ENCODE peak calls at places on chromosomes 4 and X, in nine cellular contexts. P is uterus, K is mammary epithelial cell, Q is Peyer's patch, S is RWPE2, T is A673, Y is left ventricle myocardium inferior, X is H1, N is Panc1. O is an unnamed sample.

GRCh38 chr4:110808371-110808878 is 185.5 kb upstream of the PITX2 start:
- DNase-seq in P (no peak), Y (no peak), Q (no peak), X (no peak), T (peak), K (peak), N (no peak), S (no peak), O (no peak)

GRCh38 chr4:96912731-96913130 is 1072.8 kb downstream of the PDHA2 start:
- DNase-seq in S (no peak), T (peak), Y (no peak), K (no peak), X (no peak), P (no peak), N (no peak), Q (no peak), O (no peak)

GRCh38 chr4:156961241-156962068 is 10.1 kb downstream of the PDGFC start:
- DNase-seq in Q (no peak), X (no peak), T (no peak), S (no peak), K (no peak), P (no peak), Y (no peak), N (no peak), O (no peak)

GRCh38 chrX:147550217-147550616 is 361.5 kb upstream of the FMR1 start:
- DNase-seq in N (no peak), Q (no peak), K (no peak), S (no peak), Y (no peak), T (peak), P (no peak), X (no peak), O (no peak)

GRCh38 chr4:110287130-110287529 is 88.7 kb upstream of the ELOVL6 start:
- DNase-seq in P (no peak), Q (no peak), N (no peak), K (peak), T (peak), X (no peak), S (no peak), Y (no peak), O (no peak)

GRCh38 chr4:26175016-26175786 is 145.6 kb upstream of the RBPJ start:
- DNase-seq in N (no peak), Q (no peak), P (no peak), K (no peak), T (no peak), X (no peak), S (no peak), Y (no peak), O (no peak)

GRCh38 chr4:4860803-4861591 is 1.5 kb downstream of the MSX1 start:
- DNase-seq in K (no peak), Y (peak), Q (no peak), X (no peak), T (no peak), P (peak), N (no peak), S (peak), O (no peak)

GRCh38 chr4:95360256-95360903 is 188.4 kb downstream of the UNC5C start:
- DNase-seq in P (no peak), Q (no peak), N (no peak), T (no peak), X (no peak), S (no peak), Y (no peak), K (no peak), O (no peak)

GRCh38 chr4:113394730-113395530 is 345.5 kb downstream of the ANK2 start:
- DNase-seq in S (no peak), X (peak), P (peak), Q (peak), Y (no peak), T (peak), K (peak), N (peak), O (no peak)

GRCh38 chr4:151641167-151641566 is 119.6 kb downstream of the GATB start:
- DNase-seq in Q (no peak), T (no peak), K (peak), Y (no peak), N (no peak), S (no peak), X (no peak), P (no peak), O (no peak)

GRCh38 chrX:153521034-153521433 is 3.6 kb downstream of the ATP2B3 start:
- DNase-seq in N (no peak), Q (no peak), P (no peak), Y (no peak), T (peak), X (no peak), S (no peak), K (peak), O (peak)

GRCh38 chr4:63919636-63920365 is 489.4 kb downstream of the TECRL start:
- DNase-seq in N (no peak), T (no peak), P (no peak), K (no peak), Q (no peak), Y (no peak), S (no peak), X (no peak), O (no peak)

GRCh38 chr4:8690811-8691775 is 98.5 kb downstream of the CPZ start:
- DNase-seq in S (no peak), Q (no peak), K (no peak), T (no peak), P (peak), X (no peak), Y (no peak), N (no peak), O (no peak)

GRCh38 chr4:40321671-40322131 is 13.4 kb upstream of the CHRNA9 start:
- DNase-seq in Y (no peak), X (no peak), N (no peak), S (no peak), K (peak), T (no peak), P (no peak), Q (no peak), O (no peak)

GRCh38 chrX:29662759-29663503 is 552.4 kb upstream of the MAGEB2 start:
- DNase-seq in S (peak), K (peak), T (no peak), P (no peak), N (peak), X (no peak), Y (no peak), Q (no peak), O (no peak)

GRCh38 chrX:71215335-71215912 is 7.6 kb upstream of the GJB1 start:
- DNase-seq in Y (no peak), X (no peak), T (no peak), N (no peak), Q (no peak), P (no peak), S (no peak), K (no peak), O (no peak)

GRCh38 chrX:536616-537015 is 94.0 kb upstream of the SHOX start:
- DNase-seq in X (no peak), Q (no peak), P (no peak), K (no peak), N (no peak), Y (no peak), S (peak), T (no peak), O (no peak)

GRCh38 chr4:55303818-55304217 is 42.2 kb upstream of the SRD5A3 start:
- DNase-seq in S (no peak), K (peak), P (no peak), T (no peak), Y (no peak), Q (no peak), X (no peak), N (no peak), O (no peak)
- H3K27ac ChIP-seq in S (peak), K (peak), P (no peak), T (no peak), Y (peak), Q (no peak), X (no peak), N (no peak), O (no peak)

DNA sequence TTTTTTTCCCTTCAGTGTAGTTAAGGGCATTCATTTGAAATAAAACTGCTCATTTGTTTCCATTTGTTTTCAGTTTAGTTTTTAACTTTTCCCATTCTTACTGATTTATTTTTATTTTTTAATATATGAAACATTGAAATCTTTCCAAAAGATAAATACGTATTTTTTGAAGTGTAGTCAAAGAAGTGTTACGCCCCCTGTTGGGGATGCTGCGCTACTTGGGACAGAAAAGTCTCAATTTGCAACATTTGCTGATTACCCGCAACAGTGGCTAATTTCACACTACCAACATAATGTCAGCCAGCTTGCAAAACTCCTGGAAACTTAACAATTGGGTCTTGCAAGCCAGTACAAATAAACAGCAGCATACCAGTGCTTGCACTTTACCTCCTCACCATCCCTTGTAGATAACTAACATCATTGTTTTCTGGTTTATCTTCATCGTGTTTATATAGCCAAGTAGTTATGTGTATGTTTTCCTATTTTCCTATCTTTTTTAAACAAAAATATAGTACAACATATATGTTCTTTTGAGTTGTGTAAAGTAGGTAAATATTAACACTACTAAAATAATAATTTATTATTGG is 158.6 kb downstream of the STPG2 start:
- DNase-seq in Q (no peak), T (peak), S (no peak), N (no peak), P (no peak), K (no peak), Y (no peak), X (no peak), O (no peak)
- TF ChIP-seq CTCF in Q (no peak), T (peak), S (peak), N (peak), P (no peak), K (peak), Y (no peak), X (peak), O (no peak)

GRCh38 chr4:155954118-155954503 is 445 bp upstream of the CTSO start:
- DNase-seq in N (no peak), Q (no peak), Y (no peak), P (peak), X (no peak), K (no peak), S (no peak), T (no peak), O (no peak)
- H3K4me3 ChIP-seq in N (peak), Q (peak), Y (peak), P (peak), X (peak), K (peak), S (peak), T (peak), O (peak)

GRCh38 chr4:15938182-15938581 is 358 bp downstream of the FGFBP1 start:
- DNase-seq in K (peak), Q (no peak), X (no peak), T (no peak), S (peak), Y (no peak), N (no peak), P (no peak), O (no peak)
- H3K27ac ChIP-seq in K (peak), Q (no peak), X (no peak), T (no peak), S (peak), Y (no peak), N (no peak), P (no peak), O (no peak)

DNA sequence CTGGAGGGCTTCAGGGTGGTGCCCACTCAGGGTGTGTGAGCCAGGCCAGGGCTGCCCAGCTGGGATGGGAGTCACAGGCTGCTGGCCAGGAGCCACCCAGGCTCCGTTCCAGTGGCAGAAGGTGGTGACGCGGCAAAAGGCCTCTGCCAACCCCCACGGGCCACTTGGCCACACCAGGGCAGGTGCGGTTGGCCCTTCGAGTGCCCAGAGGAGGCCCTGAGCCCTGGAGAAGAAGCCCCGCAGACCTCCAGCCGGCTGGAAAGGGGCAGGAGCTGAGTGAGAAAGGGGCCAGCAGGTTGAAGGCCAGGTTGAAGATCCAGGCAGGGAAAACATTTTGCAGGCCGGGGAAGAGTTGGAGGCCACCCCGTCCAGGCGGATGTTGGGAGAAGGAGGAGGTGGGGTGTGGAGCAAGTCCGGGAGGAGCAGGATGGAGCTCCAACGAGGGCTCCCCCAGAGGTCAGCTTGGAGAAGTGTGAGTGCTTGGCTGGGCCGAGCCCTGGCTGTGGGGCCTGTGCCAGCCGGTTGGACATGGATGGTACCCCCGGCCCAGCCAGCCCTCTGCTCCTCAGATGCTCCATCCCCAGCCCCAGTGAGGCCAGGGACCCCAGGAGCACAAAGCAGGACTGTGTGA is 2.8 kb upstream of the CPLX1 start:
- DNase-seq in Q (no peak), T (no peak), S (peak), N (no peak), K (no peak), P (no peak), X (no peak), Y (peak), O (no peak)
- TF ChIP-seq CTCF in Q (no peak), T (no peak), S (no peak), N (no peak), K (no peak), P (no peak), X (peak), Y (no peak), O (no peak)

GRCh38 chr4:30718021-30718888 is 1.9 kb upstream of the PCDH7 start:
- DNase-seq in Y (peak), S (peak), N (no peak), Q (no peak), P (peak), K (peak), X (no peak), T (peak), O (peak)
- H3K4me3 ChIP-seq in Y (peak), S (peak), N (peak), Q (peak), P (peak), K (peak), X (peak), T (peak), O (peak)

GRCh38 chrX:10465254-10465653 is 155.1 kb downstream of the MID1 start:
- DNase-seq in Y (no peak), X (no peak), T (no peak), Q (no peak), P (no peak), N (no peak), K (no peak), S (no peak), O (no peak)

GRCh38 chrX:10470009-10470408 is 150.4 kb downstream of the MID1 start:
- DNase-seq in Y (no peak), K (no peak), T (no peak), Q (no peak), S (no peak), N (no peak), X (no peak), P (no peak), O (no peak)

GRCh38 chrX:10471426-10471825 is 149.0 kb downstream of the MID1 start:
- DNase-seq in N (no peak), P (no peak), Q (no peak), T (no peak), X (no peak), Y (no peak), K (no peak), S (no peak), O (no peak)

GRCh38 chrX:10467793-10468192 is 152.6 kb downstream of the MID1 start:
- DNase-seq in N (no peak), X (no peak), Q (no peak), K (no peak), S (no peak), Y (no peak), T (no peak), P (no peak), O (no peak)
- H3K27ac ChIP-seq in N (no peak), X (no peak), Q (no peak), K (no peak), S (no peak), Y (no peak), T (no peak), P (no peak), O (no peak)

DNA sequence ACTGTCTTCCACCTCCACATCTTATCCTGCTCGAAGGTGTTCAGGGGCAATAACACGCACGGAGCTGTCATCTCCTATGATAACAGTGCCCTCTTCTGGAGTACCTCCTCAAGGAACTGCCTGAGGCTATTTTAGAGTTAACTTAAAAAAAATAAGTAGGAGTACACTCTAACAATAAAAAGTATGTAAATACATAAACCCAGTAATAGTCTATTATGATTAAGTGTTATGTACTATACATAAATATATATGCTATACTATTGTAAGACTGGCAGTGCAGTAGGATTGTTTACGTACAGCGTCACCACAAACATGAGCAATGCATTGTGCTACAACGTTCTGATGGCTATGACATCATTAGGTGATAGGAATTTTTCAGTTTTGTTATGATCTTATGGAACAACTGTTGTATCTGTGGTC is 34.5 kb upstream of the TLR2 start:
- DNase-seq in K (peak), Q (no peak), P (no peak), X (no peak), S (no peak), N (no peak), Y (no peak), T (peak), O (no peak)
- TF ChIP-seq CTCF in K (no peak), Q (no peak), P (no peak), X (peak), S (peak), N (peak), Y (peak), T (peak), O (peak)

GRCh38 chrX:54181196-54181953 is 1.7 kb downstream of the FAM120C start:
- DNase-seq in Y (no peak), T (peak), Q (no peak), K (no peak), S (no peak), X (no peak), P (no peak), N (no peak), O (no peak)
- H3K4me3 ChIP-seq in Y (peak), T (peak), Q (no peak), K (peak), S (peak), X (peak), P (peak), N (peak), O (peak)

O was measured in dorsolateral prefrontal cortex.